ENCODE peak calls at places on chromosomes 16 and 17, in eight cellular contexts. U is fibroblast of lung, W is MM.1S, C is GM23248, D is neural progenitor cell, Z is DND-41, N is A673, S is PC-3. I is an unnamed sample.

GRCh38 chr17:60901222-60901621 is 223.6 kb downstream of the BCAS3 start:
- DNase-seq in U (peak), W (no peak), C (peak), D (no peak), Z (no peak), N (no peak), S (peak), I (no peak)

GRCh38 chr17:38326996-38327792 is 16.6 kb downstream of the GPR179 start:
- DNase-seq in U (no peak), W (no peak), C (no peak), D (no peak), Z (peak), N (no peak), S (no peak), I (no peak)

GRCh38 chr17:68943123-68943811 is 11.9 kb downstream of the ABCA8 start:
- DNase-seq in U (no peak), W (no peak), C (no peak), D (no peak), Z (no peak), N (no peak), S (no peak), I (no peak)

GRCh38 chr16:10738231-10739077 is 5.2 kb upstream of the NUBP1 start:
- DNase-seq in U (peak), W (peak), C (peak), D (no peak), Z (no peak), N (no peak), S (peak), I (no peak)

GRCh38 chr16:29779474-29779873 is 1.4 kb downstream of the ZG16 start:
- DNase-seq in U (no peak), W (no peak), C (no peak), D (no peak), Z (no peak), N (no peak), S (peak), I (no peak)

GRCh38 chr16:67676939-67677338 is 10.3 kb downstream of the C16orf86 start:
- DNase-seq in U (no peak), W (no peak), C (no peak), D (no peak), Z (no peak), N (no peak), S (no peak), I (no peak)

GRCh38 chr17:57649731-57650484 is 95.2 kb downstream of the CCDC182 start:
- DNase-seq in U (peak), W (no peak), C (peak), D (peak), Z (no peak), N (no peak), S (no peak), I (no peak)

GRCh38 chr17:65039349-65039988 is 17.1 kb downstream of the GNA13 start:
- DNase-seq in U (no peak), W (peak), C (no peak), D (no peak), Z (no peak), N (no peak), S (peak), I (no peak)

GRCh38 chr17:15886804-15887203 is 58.1 kb upstream of the ADORA2B start:
- DNase-seq in U (no peak), W (no peak), C (no peak), D (no peak), Z (no peak), N (no peak), S (no peak), I (no peak)

GRCh38 chr16:69727916-69728270 is 1.5 kb upstream of the NQO1 start:
- DNase-seq in U (no peak), W (no peak), C (no peak), D (no peak), Z (no peak), N (peak), S (peak), I (no peak)

GRCh38 chr16:51816929-51817328 is 665.9 kb upstream of the SALL1 start:
- DNase-seq in U (peak), W (no peak), C (peak), D (no peak), Z (no peak), N (no peak), S (no peak), I (no peak)

GRCh38 chr16:50467943-50468748 is 80.0 kb upstream of the NKD1 start:
- DNase-seq in U (no peak), W (no peak), C (peak), D (peak), Z (peak), N (no peak), S (no peak), I (no peak)

GRCh38 chr17:4230142-4230541 is 33.6 kb downstream of the ANKFY1 start:
- DNase-seq in U (peak), W (no peak), C (peak), D (no peak), Z (no peak), N (peak), S (peak), I (no peak)

GRCh38 chr17:60079401-60079861 is 710 bp upstream of the HEATR6 start:
- DNase-seq in U (peak), W (no peak), C (peak), D (no peak), Z (no peak), N (peak), S (peak), I (no peak)

GRCh38 chr16:71767060-71767900 is 41.4 kb downstream of the AP1G1 start:
- DNase-seq in U (no peak), W (no peak), C (peak), D (no peak), Z (no peak), N (no peak), S (no peak), I (no peak)

GRCh38 chr17:68909066-68909465 is 46.1 kb downstream of the ABCA8 start:
- DNase-seq in U (peak), W (no peak), C (peak), D (no peak), Z (no peak), N (peak), S (peak), I (peak)

GRCh38 chr17:7445011-7445927 is at the start of gene CHRNB1:
- DNase-seq in U (peak), W (no peak), C (peak), D (peak), Z (peak), N (peak), S (no peak), I (no peak)

GRCh38 chr16:70738083-70738977 is 52.5 kb upstream of the MTSS2 start:
- DNase-seq in U (peak), W (peak), C (peak), D (peak), Z (no peak), N (no peak), S (peak), I (no peak)

GRCh38 chr16:17387226-17387625 is 83.5 kb downstream of the XYLT1 start:
- DNase-seq in U (no peak), W (no peak), C (no peak), D (no peak), Z (no peak), N (no peak), S (no peak), I (no peak)

GRCh38 chr17:68572138-68572842 is 28.9 kb downstream of the FAM20A start:
- DNase-seq in U (peak), W (no peak), C (no peak), D (no peak), Z (no peak), N (no peak), S (no peak), I (peak)

GRCh38 chr17:2068589-2069051 is 13.7 kb downstream of the HIC1 start:
- DNase-seq in U (no peak), W (no peak), C (peak), D (no peak), Z (peak), N (no peak), S (peak), I (no peak)

GRCh38 chr16:88317619-88317977 is 65.2 kb upstream of the ZNF469 start:
- DNase-seq in U (peak), W (no peak), C (peak), D (no peak), Z (no peak), N (no peak), S (no peak), I (no peak)

GRCh38 chr17:17382901-17383300 is 79.7 kb downstream of the NT5M start:
- DNase-seq in U (no peak), W (no peak), C (no peak), D (no peak), Z (no peak), N (no peak), S (no peak), I (no peak)

GRCh38 chr16:351804-352520 is 561 bp downstream of the AXIN1 start:
- DNase-seq in U (peak), W (peak), C (peak), D (peak), Z (no peak), N (no peak), S (no peak), I (no peak)

GRCh38 chr17:16923097-16923903 is 48.6 kb downstream of the TNFRSF13B start:
- DNase-seq in U (no peak), W (no peak), C (no peak), D (no peak), Z (no peak), N (no peak), S (no peak), I (no peak)

GRCh38 chr17:3794890-3795757 is 5.9 kb downstream of the ITGAE start:
- DNase-seq in U (no peak), W (no peak), C (peak), D (peak), Z (no peak), N (no peak), S (no peak), I (no peak)

GRCh38 chr16:50308237-50308965 is 42.0 kb downstream of the ADCY7 start:
- DNase-seq in U (no peak), W (no peak), C (no peak), D (no peak), Z (no peak), N (no peak), S (no peak), I (no peak)

GRCh38 chr16:88883117-88883895 is 16.8 kb upstream of the PABPN1L start:
- DNase-seq in U (no peak), W (no peak), C (no peak), D (no peak), Z (no peak), N (no peak), S (peak), I (no peak)

GRCh38 chr16:51154271-51155171 is 3.5 kb upstream of the SALL1 start:
- DNase-seq in U (no peak), W (no peak), C (no peak), D (peak), Z (no peak), N (no peak), S (no peak), I (no peak)

GRCh38 chr16:46812781-46813555 is 18.0 kb downstream of the C16orf87 start:
- DNase-seq in U (no peak), W (no peak), C (no peak), D (no peak), Z (no peak), N (no peak), S (peak), I (no peak)

GRCh38 chr17:9912146-9913099 is 7.4 kb upstream of the RCVRN start:
- DNase-seq in U (no peak), W (no peak), C (peak), D (no peak), Z (no peak), N (no peak), S (no peak), I (no peak)

GRCh38 chr16:1708768-1709180 is 2.8 kb downstream of the MAPK8IP3 start:
- DNase-seq in U (peak), W (no peak), C (peak), D (no peak), Z (no peak), N (no peak), S (peak), I (no peak)

GRCh38 chr16:29975134-29975538 is 1.5 kb downstream of the TAOK2 start:
- DNase-seq in U (no peak), W (no peak), C (no peak), D (no peak), Z (no peak), N (no peak), S (no peak), I (no peak)

GRCh38 chr17:58305626-58306025 is 23.0 kb downstream of the TSPOAP1 start:
- DNase-seq in U (no peak), W (no peak), C (no peak), D (no peak), Z (peak), N (no peak), S (no peak), I (no peak)

GRCh38 chr16:66486773-66487579 is 59.9 kb downstream of the BEAN1 start:
- DNase-seq in U (peak), W (no peak), C (peak), D (no peak), Z (no peak), N (no peak), S (peak), I (no peak)

GRCh38 chr17:17406225-17406624 is 70.6 kb upstream of the MED9 start:
- DNase-seq in U (no peak), W (no peak), C (no peak), D (no peak), Z (no peak), N (no peak), S (no peak), I (no peak)

GRCh38 chr16:49605536-49606241 is 232.1 kb downstream of the C16orf78 start:
- DNase-seq in U (no peak), W (no peak), C (no peak), D (no peak), Z (no peak), N (no peak), S (no peak), I (no peak)

GRCh38 chr17:19705771-19706770 is 10.3 kb downstream of the SLC47A2 start:
- DNase-seq in U (no peak), W (no peak), C (no peak), D (peak), Z (no peak), N (no peak), S (no peak), I (no peak)

GRCh38 chr16:57993452-57993851 is 7.0 kb downstream of the ZNF319 start:
- DNase-seq in U (no peak), W (no peak), C (no peak), D (no peak), Z (no peak), N (no peak), S (no peak), I (no peak)

GRCh38 chr17:48025904-48026502 is 11.6 kb downstream of the COPZ2 start:
- DNase-seq in U (no peak), W (no peak), C (peak), D (no peak), Z (no peak), N (no peak), S (peak), I (no peak)

DNA sequence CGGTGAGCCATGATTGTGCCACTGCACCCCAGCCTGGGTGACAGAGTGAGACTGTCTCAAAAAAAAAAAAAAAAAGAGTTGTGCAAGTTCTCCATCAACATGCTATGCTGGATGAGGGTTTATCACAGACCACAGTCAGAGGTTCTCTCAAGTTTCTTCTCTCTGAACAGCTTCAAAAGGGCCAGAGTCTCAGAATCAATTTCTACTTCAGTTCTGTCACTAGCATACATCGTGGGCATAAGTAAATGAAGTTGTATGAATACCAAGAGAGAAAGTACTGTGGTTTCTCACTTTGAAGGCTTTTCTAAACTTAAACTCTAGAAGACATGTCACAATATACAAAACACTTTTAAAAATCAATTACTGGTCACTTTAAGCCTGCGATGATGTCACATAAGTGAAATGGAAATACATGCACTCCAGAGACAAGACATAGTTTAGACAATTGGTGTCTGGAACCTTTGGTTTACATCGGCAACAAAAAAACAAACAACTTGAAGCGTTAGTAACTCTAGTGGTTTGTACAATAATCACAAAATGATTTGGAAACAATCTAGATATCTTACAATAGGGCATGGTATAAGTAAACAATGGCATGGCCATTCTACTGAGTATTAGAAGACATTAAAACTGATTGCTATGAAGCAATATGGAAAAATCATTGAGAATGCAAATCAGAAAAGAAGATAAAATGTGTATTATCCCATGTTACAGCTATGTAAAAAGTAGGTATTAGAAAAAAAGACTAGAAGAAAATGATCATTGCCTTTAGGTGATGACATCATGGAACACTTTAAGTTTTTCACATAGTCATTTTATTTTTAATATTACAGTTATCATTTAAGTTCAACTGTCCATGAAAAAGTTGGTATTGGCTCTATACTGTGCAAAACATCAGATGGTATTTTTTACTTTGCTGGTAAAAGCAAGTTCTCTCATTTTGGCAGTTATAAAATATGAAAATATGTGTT is 232.3 kb downstream of the ZFHX3 start:
- DNase-seq in U (peak), W (no peak), C (no peak), D (no peak), Z (no peak), N (no peak), S (no peak), I (no peak)
- H3K27ac ChIP-seq in U (no peak), W (no peak), C (no peak), D (no peak), Z (no peak), N (no peak), S (no peak), I (no peak)

GRCh38 chr17:77889866-77890760 is 68.4 kb upstream of the TNRC6C start:
- DNase-seq in U (no peak), W (no peak), C (no peak), D (no peak), Z (no peak), N (no peak), S (no peak), I (no peak)

GRCh38 chr17:77889135-77889505 is 69.4 kb upstream of the TNRC6C start:
- DNase-seq in U (no peak), W (no peak), C (no peak), D (no peak), Z (no peak), N (no peak), S (no peak), I (no peak)

GRCh38 chr17:77887464-77888241 is 70.8 kb upstream of the TNRC6C start:
- DNase-seq in U (peak), W (no peak), C (peak), D (peak), Z (no peak), N (peak), S (no peak), I (no peak)

GRCh38 chr17:77887110-77887463 is 71.4 kb upstream of the TNRC6C start:
- DNase-seq in U (no peak), W (no peak), C (no peak), D (no peak), Z (no peak), N (no peak), S (no peak), I (no peak)

DNA sequence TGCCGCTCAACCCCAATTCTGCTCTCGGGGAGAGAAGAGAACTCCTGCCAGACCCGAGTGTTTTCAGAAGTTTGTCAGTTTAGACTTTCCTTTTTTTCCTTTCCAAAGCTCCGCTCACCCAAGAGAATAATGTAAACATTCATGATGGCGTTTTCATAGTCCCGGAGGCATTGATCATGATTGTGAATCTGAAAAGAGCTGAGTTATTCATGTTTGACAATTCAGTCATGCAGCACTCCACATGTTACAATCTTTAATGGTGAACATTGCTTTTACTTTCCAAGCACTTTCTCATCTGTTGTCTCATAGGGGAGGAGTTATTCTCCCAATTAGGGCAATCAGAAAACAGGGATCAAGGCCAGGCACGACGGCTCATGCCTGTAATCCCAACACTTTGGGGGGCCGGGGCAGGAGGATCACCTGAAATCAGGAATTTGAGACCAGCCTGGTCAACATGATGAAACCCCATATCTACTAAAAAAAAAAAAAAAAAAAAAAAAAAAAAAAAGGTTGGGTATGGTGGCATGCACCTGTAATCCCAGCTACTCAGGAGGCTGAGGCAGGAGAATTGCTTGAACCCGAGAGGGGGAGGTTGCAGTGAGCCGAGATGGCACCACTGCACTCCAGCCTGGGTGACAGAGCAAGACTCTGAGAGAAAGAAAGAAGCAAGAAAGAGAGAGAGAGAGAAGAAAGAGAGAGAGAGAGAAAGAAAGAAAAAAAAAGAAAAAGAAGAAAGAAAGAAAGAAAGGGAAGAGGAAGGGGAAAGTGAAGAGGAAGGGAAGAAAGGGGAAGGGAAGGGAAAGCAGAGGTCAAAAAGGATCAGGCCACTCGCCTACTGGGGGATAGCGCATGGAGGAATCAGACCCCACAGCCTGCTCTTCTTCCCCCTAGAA is 70.0 kb upstream of the TNRC6C start:
- DNase-seq in U (peak), W (no peak), C (peak), D (no peak), Z (no peak), N (no peak), S (no peak), I (no peak)
- H3K4me3 ChIP-seq in U (peak), W (no peak), C (peak), D (no peak), Z (no peak), N (peak), S (peak), I (peak)

GRCh38 chr16:85722066-85722465 is 28.8 kb downstream of the C16orf74 start:
- DNase-seq in U (no peak), W (no peak), C (no peak), D (no peak), Z (no peak), N (no peak), S (no peak), I (no peak)
- TF ChIP-seq EZH2 in U (no peak), W (no peak), C (no peak), D (no peak), Z (no peak), N (no peak), S (no peak), I (no peak)

GRCh38 chr17:79437081-79437480 is 173.8 kb downstream of the RBFOX3 start:
- DNase-seq in U (no peak), W (no peak), C (no peak), D (no peak), Z (no peak), N (no peak), S (no peak), I (no peak)
- H3K27ac ChIP-seq in U (no peak), W (no peak), C (no peak), D (no peak), Z (no peak), N (no peak), S (no peak), I (no peak)

I was measured in SK-N-MC.